ENCODE peak calls at places on chromosomes 12 and 14, in seven cellular contexts. One of them, this sample, is unnamed.

GRCh38 chr14:101508948-101509729 is 52.2 kb upstream of the DIO3 start:
- DNase-seq in GDM1: no peak
- DNase-seq in astrocyte of the cerebellum: no peak
- DNase-seq in nephron progenitor cell: no peak
- DNase-seq in stimulated activated CD8-positive, alpha-beta memory T cell treated with anti-CD3 and anti-CD28 coated beads, Interleukin-2, amount 100 ng/mL, for 1 hour: no peak
- DNase-seq in D721Med: no peak
- DNase-seq in NCI-H1092: no peak
- DNase-seq in this sample: no peak

GRCh38 chr14:90938615-90939014 is 121.8 kb downstream of the RPS6KA5 start:
- DNase-seq in GDM1: no peak
- DNase-seq in astrocyte of the cerebellum: no peak
- DNase-seq in nephron progenitor cell: no peak
- DNase-seq in stimulated activated CD8-positive, alpha-beta memory T cell treated with anti-CD3 and anti-CD28 coated beads, Interleukin-2, amount 100 ng/mL, for 1 hour: no peak
- DNase-seq in D721Med: no peak
- DNase-seq in NCI-H1092: no peak
- DNase-seq in this sample: no peak

GRCh38 chr14:87888136-87888999 is 104.6 kb downstream of the GALC start:
- DNase-seq in GDM1: peak; percentile 11
- DNase-seq in astrocyte of the cerebellum: no peak
- DNase-seq in nephron progenitor cell: peak; percentile 32
- DNase-seq in stimulated activated CD8-positive, alpha-beta memory T cell treated with anti-CD3 and anti-CD28 coated beads, Interleukin-2, amount 100 ng/mL, for 1 hour: no peak
- DNase-seq in D721Med: no peak
- DNase-seq in NCI-H1092: no peak
- DNase-seq in this sample: no peak

GRCh38 chr12:20599757-20600156 is 95.4 kb upstream of the SLCO1C1 start:
- DNase-seq in GDM1: no peak
- DNase-seq in astrocyte of the cerebellum: no peak
- DNase-seq in nephron progenitor cell: no peak
- DNase-seq in stimulated activated CD8-positive, alpha-beta memory T cell treated with anti-CD3 and anti-CD28 coated beads, Interleukin-2, amount 100 ng/mL, for 1 hour: no peak
- DNase-seq in D721Med: no peak
- DNase-seq in NCI-H1092: no peak
- DNase-seq in this sample: no peak

GRCh38 chr12:89278862-89279261 is 73.4 kb downstream of the DUSP6 start:
- DNase-seq in GDM1: no peak
- DNase-seq in astrocyte of the cerebellum: no peak
- DNase-seq in nephron progenitor cell: no peak
- DNase-seq in stimulated activated CD8-positive, alpha-beta memory T cell treated with anti-CD3 and anti-CD28 coated beads, Interleukin-2, amount 100 ng/mL, for 1 hour: no peak
- DNase-seq in D721Med: no peak
- DNase-seq in NCI-H1092: no peak
- DNase-seq in this sample: no peak

GRCh38 chr12:93634416-93634815 is 42.8 kb upstream of the CRADD start:
- DNase-seq in GDM1: no peak
- DNase-seq in astrocyte of the cerebellum: no peak
- DNase-seq in nephron progenitor cell: no peak
- DNase-seq in stimulated activated CD8-positive, alpha-beta memory T cell treated with anti-CD3 and anti-CD28 coated beads, Interleukin-2, amount 100 ng/mL, for 1 hour: no peak
- DNase-seq in D721Med: no peak
- DNase-seq in NCI-H1092: no peak
- DNase-seq in this sample: no peak

GRCh38 chr14:72965249-72965648 is 39.0 kb downstream of the DCAF4 start:
- DNase-seq in GDM1: no peak
- DNase-seq in astrocyte of the cerebellum: no peak
- DNase-seq in nephron progenitor cell: no peak
- DNase-seq in stimulated activated CD8-positive, alpha-beta memory T cell treated with anti-CD3 and anti-CD28 coated beads, Interleukin-2, amount 100 ng/mL, for 1 hour: no peak
- DNase-seq in D721Med: no peak
- DNase-seq in NCI-H1092: no peak
- DNase-seq in this sample: no peak

GRCh38 chr12:27571463-27571862 is 47.5 kb downstream of the PPFIBP1 start:
- DNase-seq in GDM1: no peak
- DNase-seq in astrocyte of the cerebellum: peak; percentile 91
- DNase-seq in nephron progenitor cell: no peak
- DNase-seq in stimulated activated CD8-positive, alpha-beta memory T cell treated with anti-CD3 and anti-CD28 coated beads, Interleukin-2, amount 100 ng/mL, for 1 hour: no peak
- DNase-seq in D721Med: no peak
- DNase-seq in NCI-H1092: no peak
- DNase-seq in this sample: no peak

GRCh38 chr12:106179086-106179485 is 40.3 kb upstream of the NUAK1 start:
- DNase-seq in GDM1: no peak
- DNase-seq in astrocyte of the cerebellum: no peak
- DNase-seq in nephron progenitor cell: peak; percentile 44
- DNase-seq in stimulated activated CD8-positive, alpha-beta memory T cell treated with anti-CD3 and anti-CD28 coated beads, Interleukin-2, amount 100 ng/mL, for 1 hour: no peak
- DNase-seq in D721Med: peak; percentile 48
- DNase-seq in NCI-H1092: peak; percentile 58
- DNase-seq in this sample: peak; percentile 44

GRCh38 chr14:90632868-90633267 is 183.4 kb downstream of the TTC7B start:
- DNase-seq in GDM1: no peak
- DNase-seq in astrocyte of the cerebellum: no peak
- DNase-seq in nephron progenitor cell: no peak
- DNase-seq in stimulated activated CD8-positive, alpha-beta memory T cell treated with anti-CD3 and anti-CD28 coated beads, Interleukin-2, amount 100 ng/mL, for 1 hour: no peak
- DNase-seq in D721Med: no peak
- DNase-seq in NCI-H1092: no peak
- DNase-seq in this sample: no peak

GRCh38 chr14:68800361-68800760 is 7.5 kb upstream of the ZFP36L1 start:
- DNase-seq in GDM1: no peak
- DNase-seq in astrocyte of the cerebellum: no peak
- DNase-seq in nephron progenitor cell: no peak
- DNase-seq in stimulated activated CD8-positive, alpha-beta memory T cell treated with anti-CD3 and anti-CD28 coated beads, Interleukin-2, amount 100 ng/mL, for 1 hour: no peak
- DNase-seq in D721Med: no peak
- DNase-seq in NCI-H1092: no peak
- DNase-seq in this sample: no peak

GRCh38 chr12:52614381-52615207 is 3.8 kb downstream of the KRT73 start:
- DNase-seq in GDM1: no peak
- DNase-seq in astrocyte of the cerebellum: no peak
- DNase-seq in nephron progenitor cell: no peak
- DNase-seq in stimulated activated CD8-positive, alpha-beta memory T cell treated with anti-CD3 and anti-CD28 coated beads, Interleukin-2, amount 100 ng/mL, for 1 hour: no peak
- DNase-seq in D721Med: no peak
- DNase-seq in NCI-H1092: no peak
- DNase-seq in this sample: no peak

GRCh38 chr14:97065305-97066067 is 268.3 kb downstream of the VRK1 start:
- DNase-seq in GDM1: no peak
- DNase-seq in astrocyte of the cerebellum: no peak
- DNase-seq in nephron progenitor cell: no peak
- DNase-seq in stimulated activated CD8-positive, alpha-beta memory T cell treated with anti-CD3 and anti-CD28 coated beads, Interleukin-2, amount 100 ng/mL, for 1 hour: no peak
- DNase-seq in D721Med: no peak
- DNase-seq in NCI-H1092: no peak
- DNase-seq in this sample: no peak

GRCh38 chr12:83763425-83763824 is 1076.7 kb downstream of the TMTC2 start:
- DNase-seq in GDM1: no peak
- DNase-seq in astrocyte of the cerebellum: no peak
- DNase-seq in nephron progenitor cell: no peak
- DNase-seq in stimulated activated CD8-positive, alpha-beta memory T cell treated with anti-CD3 and anti-CD28 coated beads, Interleukin-2, amount 100 ng/mL, for 1 hour: no peak
- DNase-seq in D721Med: no peak
- DNase-seq in NCI-H1092: no peak
- DNase-seq in this sample: no peak

GRCh38 chr12:109624467-109624866 is 50.9 kb downstream of the MVK start:
- DNase-seq in GDM1: no peak
- DNase-seq in astrocyte of the cerebellum: no peak
- DNase-seq in nephron progenitor cell: no peak
- DNase-seq in stimulated activated CD8-positive, alpha-beta memory T cell treated with anti-CD3 and anti-CD28 coated beads, Interleukin-2, amount 100 ng/mL, for 1 hour: no peak
- DNase-seq in D721Med: no peak
- DNase-seq in NCI-H1092: no peak
- DNase-seq in this sample: no peak

GRCh38 chr12:14393736-14394135 is 28.3 kb downstream of the ATF7IP start:
- DNase-seq in GDM1: no peak
- DNase-seq in astrocyte of the cerebellum: no peak
- DNase-seq in nephron progenitor cell: no peak
- DNase-seq in stimulated activated CD8-positive, alpha-beta memory T cell treated with anti-CD3 and anti-CD28 coated beads, Interleukin-2, amount 100 ng/mL, for 1 hour: no peak
- DNase-seq in D721Med: no peak
- DNase-seq in NCI-H1092: no peak
- DNase-seq in this sample: no peak

GRCh38 chr12:3553681-3554546 is 62.9 kb downstream of the PRMT8 start:
- DNase-seq in GDM1: no peak
- DNase-seq in astrocyte of the cerebellum: no peak
- DNase-seq in nephron progenitor cell: no peak
- DNase-seq in stimulated activated CD8-positive, alpha-beta memory T cell treated with anti-CD3 and anti-CD28 coated beads, Interleukin-2, amount 100 ng/mL, for 1 hour: no peak
- DNase-seq in D721Med: no peak
- DNase-seq in NCI-H1092: no peak
- DNase-seq in this sample: no peak

GRCh38 chr12:113479578-113480335 is 8.1 kb upstream of the LHX5 start:
- DNase-seq in GDM1: no peak
- DNase-seq in astrocyte of the cerebellum: peak; percentile 6
- DNase-seq in nephron progenitor cell: peak; percentile 98
- DNase-seq in stimulated activated CD8-positive, alpha-beta memory T cell treated with anti-CD3 and anti-CD28 coated beads, Interleukin-2, amount 100 ng/mL, for 1 hour: no peak
- DNase-seq in D721Med: no peak
- DNase-seq in NCI-H1092: no peak
- DNase-seq in this sample: peak; percentile 90

GRCh38 chr12:64723630-64724029 is 35.6 kb downstream of the GNS start:
- DNase-seq in GDM1: no peak
- DNase-seq in astrocyte of the cerebellum: no peak
- DNase-seq in nephron progenitor cell: no peak
- DNase-seq in stimulated activated CD8-positive, alpha-beta memory T cell treated with anti-CD3 and anti-CD28 coated beads, Interleukin-2, amount 100 ng/mL, for 1 hour: no peak
- DNase-seq in D721Med: no peak
- DNase-seq in NCI-H1092: no peak
- DNase-seq in this sample: no peak

This sample was measured in retina.